ENCODE peak calls at places on chromosomes 2 and 18, in six cellular contexts. One of them, this sample, is unnamed.

GRCh38 chr18:13464432-13465125 is 246.0 kb downstream of the LDLRAD4 start:
- DNase-seq in astrocyte of the spinal cord: no peak
- DNase-seq in esophagus squamous epithelium: peak; percentile 20
- DNase-seq in fibroblast of lung: peak; percentile 47
- DNase-seq in mucosa of descending colon: peak; percentile 50
- DNase-seq in HFFc6: no peak
- DNase-seq in this sample: no peak

GRCh38 chr2:188811522-188811921 is 162.7 kb upstream of the COL3A1 start:
- DNase-seq in astrocyte of the spinal cord: peak; percentile 77
- DNase-seq in esophagus squamous epithelium: no peak
- DNase-seq in fibroblast of lung: peak; percentile 97
- DNase-seq in mucosa of descending colon: no peak
- DNase-seq in HFFc6: peak; percentile 63
- DNase-seq in this sample: no peak

GRCh38 chr2:201734111-201734510 is 35.7 kb upstream of the MPP4 start:
- DNase-seq in astrocyte of the spinal cord: no peak
- DNase-seq in esophagus squamous epithelium: no peak
- DNase-seq in fibroblast of lung: no peak
- DNase-seq in mucosa of descending colon: no peak
- DNase-seq in HFFc6: no peak
- DNase-seq in this sample: no peak

GRCh38 chr2:135942936-135943688 is 42.3 kb downstream of the DARS1 start:
- DNase-seq in astrocyte of the spinal cord: no peak
- DNase-seq in esophagus squamous epithelium: no peak
- DNase-seq in fibroblast of lung: no peak
- DNase-seq in mucosa of descending colon: no peak
- DNase-seq in HFFc6: no peak
- DNase-seq in this sample: no peak

GRCh38 chr2:173288561-173288960 is 66.1 kb upstream of the CDCA7 start:
- DNase-seq in astrocyte of the spinal cord: peak; percentile 36
- DNase-seq in esophagus squamous epithelium: no peak
- DNase-seq in fibroblast of lung: peak; percentile 83
- DNase-seq in mucosa of descending colon: no peak
- DNase-seq in HFFc6: peak; percentile 39
- DNase-seq in this sample: no peak

GRCh38 chr18:56647071-56647470 is 4.1 kb upstream of the WDR7 start:
- DNase-seq in astrocyte of the spinal cord: no peak
- DNase-seq in esophagus squamous epithelium: no peak
- DNase-seq in fibroblast of lung: no peak
- DNase-seq in mucosa of descending colon: no peak
- DNase-seq in HFFc6: no peak
- DNase-seq in this sample: no peak

GRCh38 chr2:20589975-20590703 is 60.8 kb downstream of the HS1BP3 start:
- DNase-seq in astrocyte of the spinal cord: no peak
- DNase-seq in esophagus squamous epithelium: no peak
- DNase-seq in fibroblast of lung: peak; percentile 64
- DNase-seq in mucosa of descending colon: no peak
- DNase-seq in HFFc6: peak; percentile 43
- DNase-seq in this sample: no peak

GRCh38 chr2:36507408-36507812 is 90.6 kb downstream of the FEZ2 start:
- DNase-seq in astrocyte of the spinal cord: peak; percentile 73
- DNase-seq in esophagus squamous epithelium: no peak
- DNase-seq in fibroblast of lung: peak; percentile 57
- DNase-seq in mucosa of descending colon: peak; percentile 73
- DNase-seq in HFFc6: peak; percentile 51
- DNase-seq in this sample: no peak

GRCh38 chr2:174776223-174776622 is 12.0 kb upstream of the CHRNA1 start:
- DNase-seq in astrocyte of the spinal cord: no peak
- DNase-seq in esophagus squamous epithelium: no peak
- DNase-seq in fibroblast of lung: no peak
- DNase-seq in mucosa of descending colon: no peak
- DNase-seq in HFFc6: no peak
- DNase-seq in this sample: no peak

GRCh38 chr18:10122116-10122515 is 208.3 kb downstream of the VAPA start:
- DNase-seq in astrocyte of the spinal cord: peak; percentile 79
- DNase-seq in esophagus squamous epithelium: no peak
- DNase-seq in fibroblast of lung: peak; percentile 90
- DNase-seq in mucosa of descending colon: no peak
- DNase-seq in HFFc6: peak; percentile 88
- DNase-seq in this sample: no peak

GRCh38 chr2:169925968-169926367 is 98.7 kb downstream of the UBR3 start:
- DNase-seq in astrocyte of the spinal cord: no peak
- DNase-seq in esophagus squamous epithelium: no peak
- DNase-seq in fibroblast of lung: no peak
- DNase-seq in mucosa of descending colon: no peak
- DNase-seq in HFFc6: no peak
- DNase-seq in this sample: no peak

GRCh38 chr18:11553098-11553940 is 56.1 kb upstream of the SLC35G4 start:
- DNase-seq in astrocyte of the spinal cord: peak; percentile 64
- DNase-seq in esophagus squamous epithelium: no peak
- DNase-seq in fibroblast of lung: peak; percentile 40
- DNase-seq in mucosa of descending colon: peak; percentile 55
- DNase-seq in HFFc6: peak; percentile 42
- DNase-seq in this sample: no peak

GRCh38 chr2:85049236-85049635 is 78.3 kb downstream of the KCMF1 start:
- DNase-seq in astrocyte of the spinal cord: no peak
- DNase-seq in esophagus squamous epithelium: no peak
- DNase-seq in fibroblast of lung: no peak
- DNase-seq in mucosa of descending colon: no peak
- DNase-seq in HFFc6: no peak
- DNase-seq in this sample: no peak

GRCh38 chr2:105442721-105443120 is 43.9 kb upstream of the FHL2 start:
- DNase-seq in astrocyte of the spinal cord: no peak
- DNase-seq in esophagus squamous epithelium: no peak
- DNase-seq in fibroblast of lung: peak; percentile 36
- DNase-seq in mucosa of descending colon: no peak
- DNase-seq in HFFc6: no peak
- DNase-seq in this sample: no peak

GRCh38 chr2:238551091-238551490 is 124.4 kb downstream of the ASB1 start:
- DNase-seq in astrocyte of the spinal cord: no peak
- DNase-seq in esophagus squamous epithelium: no peak
- DNase-seq in fibroblast of lung: no peak
- DNase-seq in mucosa of descending colon: no peak
- DNase-seq in HFFc6: no peak
- DNase-seq in this sample: no peak

GRCh38 chr2:26292646-26293045 is 47.9 kb downstream of the HADHB start:
- DNase-seq in astrocyte of the spinal cord: peak; percentile 27
- DNase-seq in esophagus squamous epithelium: no peak
- DNase-seq in fibroblast of lung: peak; percentile 56
- DNase-seq in mucosa of descending colon: no peak
- DNase-seq in HFFc6: no peak
- DNase-seq in this sample: no peak

GRCh38 chr2:182015334-182016109 is 29.9 kb downstream of the PPP1R1C start:
- DNase-seq in astrocyte of the spinal cord: peak; percentile 36
- DNase-seq in esophagus squamous epithelium: no peak
- DNase-seq in fibroblast of lung: peak; percentile 90
- DNase-seq in mucosa of descending colon: no peak
- DNase-seq in HFFc6: no peak
- DNase-seq in this sample: no peak

GRCh38 chr2:201167546-201167945 is 15.4 kb upstream of the CASP10 start:
- DNase-seq in astrocyte of the spinal cord: no peak
- DNase-seq in esophagus squamous epithelium: no peak
- DNase-seq in fibroblast of lung: no peak
- DNase-seq in mucosa of descending colon: no peak
- DNase-seq in HFFc6: no peak
- DNase-seq in this sample: no peak

GRCh38 chr2:15844099-15844801 is 96.1 kb upstream of the MYCN start:
- DNase-seq in astrocyte of the spinal cord: no peak
- DNase-seq in esophagus squamous epithelium: no peak
- DNase-seq in fibroblast of lung: no peak
- DNase-seq in mucosa of descending colon: no peak
- DNase-seq in HFFc6: no peak
- DNase-seq in this sample: no peak

GRCh38 chr2:113965644-113966043 is 75.8 kb downstream of the ACTR3 start:
- DNase-seq in astrocyte of the spinal cord: peak; percentile 49
- DNase-seq in esophagus squamous epithelium: no peak
- DNase-seq in fibroblast of lung: peak; percentile 39
- DNase-seq in mucosa of descending colon: peak; percentile 47
- DNase-seq in HFFc6: peak; percentile 47
- DNase-seq in this sample: no peak
- TF ChIP-seq CTCF in astrocyte of the spinal cord: peak; percentile 57
- TF ChIP-seq CTCF in esophagus squamous epithelium: no peak
- TF ChIP-seq CTCF in fibroblast of lung: peak; percentile 49
- TF ChIP-seq CTCF in mucosa of descending colon: peak; percentile 18
- TF ChIP-seq CTCF in HFFc6: peak; percentile 76
- TF ChIP-seq CTCF in this sample: peak; percentile 35

GRCh38 chr2:109134741-109135571 is 6.0 kb downstream of the SH3RF3 start:
- DNase-seq in astrocyte of the spinal cord: no peak
- DNase-seq in esophagus squamous epithelium: no peak
- DNase-seq in fibroblast of lung: no peak
- DNase-seq in mucosa of descending colon: no peak
- DNase-seq in HFFc6: no peak
- DNase-seq in this sample: no peak

GRCh38 chr2:109130726-109130995 is 1.7 kb downstream of the SH3RF3 start:
- DNase-seq in astrocyte of the spinal cord: no peak
- DNase-seq in esophagus squamous epithelium: no peak
- DNase-seq in fibroblast of lung: no peak
- DNase-seq in mucosa of descending colon: no peak
- DNase-seq in HFFc6: no peak
- DNase-seq in this sample: no peak

GRCh38 chr2:109133746-109134145 is 4.7 kb downstream of the SH3RF3 start:
- DNase-seq in astrocyte of the spinal cord: no peak
- DNase-seq in esophagus squamous epithelium: no peak
- DNase-seq in fibroblast of lung: no peak
- DNase-seq in mucosa of descending colon: no peak
- DNase-seq in HFFc6: no peak
- DNase-seq in this sample: no peak

GRCh38 chr2:109131777-109132176 is 2.8 kb downstream of the SH3RF3 start:
- DNase-seq in astrocyte of the spinal cord: no peak
- DNase-seq in esophagus squamous epithelium: no peak
- DNase-seq in fibroblast of lung: no peak
- DNase-seq in mucosa of descending colon: no peak
- DNase-seq in HFFc6: no peak
- DNase-seq in this sample: no peak

GRCh38 chr2:109132626-109133025 is 3.6 kb downstream of the SH3RF3 start:
- DNase-seq in astrocyte of the spinal cord: no peak
- DNase-seq in esophagus squamous epithelium: no peak
- DNase-seq in fibroblast of lung: no peak
- DNase-seq in mucosa of descending colon: no peak
- DNase-seq in HFFc6: no peak
- DNase-seq in this sample: no peak
- TF ChIP-seq CTCF in astrocyte of the spinal cord: no peak
- TF ChIP-seq CTCF in esophagus squamous epithelium: no peak
- TF ChIP-seq CTCF in fibroblast of lung: no peak
- TF ChIP-seq CTCF in mucosa of descending colon: no peak
- TF ChIP-seq CTCF in HFFc6: no peak
- TF ChIP-seq CTCF in this sample: no peak

GRCh38 chr18:62732631-62733030 is 17.3 kb downstream of the PHLPP1 start:
- DNase-seq in astrocyte of the spinal cord: no peak
- DNase-seq in esophagus squamous epithelium: no peak
- DNase-seq in fibroblast of lung: no peak
- DNase-seq in mucosa of descending colon: no peak
- DNase-seq in HFFc6: no peak
- DNase-seq in this sample: no peak

GRCh38 chr18:62725896-62726295 is 10.6 kb downstream of the PHLPP1 start:
- DNase-seq in astrocyte of the spinal cord: no peak
- DNase-seq in esophagus squamous epithelium: no peak
- DNase-seq in fibroblast of lung: no peak
- DNase-seq in mucosa of descending colon: no peak
- DNase-seq in HFFc6: no peak
- DNase-seq in this sample: no peak

GRCh38 chr18:62729487-62730386 is 14.4 kb downstream of the PHLPP1 start:
- DNase-seq in astrocyte of the spinal cord: no peak
- DNase-seq in esophagus squamous epithelium: no peak
- DNase-seq in fibroblast of lung: no peak
- DNase-seq in mucosa of descending colon: no peak
- DNase-seq in HFFc6: no peak
- DNase-seq in this sample: no peak

GRCh38 chr18:62730926-62731325 is 15.6 kb downstream of the PHLPP1 start:
- DNase-seq in astrocyte of the spinal cord: no peak
- DNase-seq in esophagus squamous epithelium: no peak
- DNase-seq in fibroblast of lung: no peak
- DNase-seq in mucosa of descending colon: no peak
- DNase-seq in HFFc6: no peak
- DNase-seq in this sample: no peak

DNA sequence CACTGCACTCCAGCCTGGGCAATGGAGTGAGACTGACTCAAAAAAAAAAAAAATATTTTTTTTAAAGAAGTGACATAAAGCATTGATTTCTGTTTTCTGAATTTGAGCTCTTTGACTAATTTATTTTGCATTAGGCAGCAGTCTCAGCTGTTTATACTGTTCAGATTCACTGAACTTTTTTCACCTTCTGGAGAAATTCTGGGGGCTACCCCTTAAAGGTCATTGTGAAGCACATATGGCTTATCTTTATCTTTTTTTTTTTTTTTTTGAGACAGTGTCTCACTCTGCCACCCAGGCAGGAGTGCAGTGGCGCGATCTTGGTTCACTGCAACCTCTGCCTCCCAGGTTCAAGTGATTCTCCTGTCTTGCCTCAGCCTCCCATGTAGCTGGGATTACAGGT is 12.9 kb downstream of the PHLPP1 start:
- DNase-seq in astrocyte of the spinal cord: no peak
- DNase-seq in esophagus squamous epithelium: no peak
- DNase-seq in fibroblast of lung: no peak
- DNase-seq in mucosa of descending colon: no peak
- DNase-seq in HFFc6: no peak
- DNase-seq in this sample: no peak
- TF ChIP-seq CTCF in astrocyte of the spinal cord: no peak
- TF ChIP-seq CTCF in esophagus squamous epithelium: no peak
- TF ChIP-seq CTCF in fibroblast of lung: no peak
- TF ChIP-seq CTCF in mucosa of descending colon: no peak
- TF ChIP-seq CTCF in HFFc6: no peak
- TF ChIP-seq CTCF in this sample: no peak

DNA sequence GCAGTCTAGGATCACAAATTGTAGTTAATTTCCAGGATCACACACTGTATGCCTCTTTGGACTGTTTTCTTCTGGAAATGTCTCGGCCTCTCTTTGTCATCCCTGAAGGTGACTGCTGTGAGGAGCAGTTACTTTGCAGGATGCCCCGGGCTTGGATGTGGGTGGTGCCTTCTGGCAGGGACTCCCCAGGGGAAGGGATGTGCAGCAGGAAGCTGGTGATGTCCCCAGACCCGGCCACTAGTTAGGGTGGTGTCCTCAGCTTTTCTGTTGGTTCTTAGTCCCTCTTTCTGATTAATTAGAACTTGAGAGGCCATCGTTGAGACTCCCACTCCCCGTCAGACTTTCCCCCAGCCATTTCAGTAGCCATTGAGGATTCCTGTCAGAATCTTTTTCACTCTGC is 286.6 kb upstream of the HDAC4 start:
- DNase-seq in astrocyte of the spinal cord: no peak
- DNase-seq in esophagus squamous epithelium: no peak
- DNase-seq in fibroblast of lung: no peak
- DNase-seq in mucosa of descending colon: no peak
- DNase-seq in HFFc6: no peak
- DNase-seq in this sample: peak; percentile 37
- TF ChIP-seq CTCF in astrocyte of the spinal cord: no peak
- TF ChIP-seq CTCF in esophagus squamous epithelium: no peak
- TF ChIP-seq CTCF in fibroblast of lung: no peak
- TF ChIP-seq CTCF in mucosa of descending colon: no peak
- TF ChIP-seq CTCF in HFFc6: no peak
- TF ChIP-seq CTCF in this sample: no peak

This sample was measured in mesothelial cell of epicardium.